ENCODE peak calls at places on chromosomes 4 and X, in six cellular contexts. S, F, Y, V, U and B are unnamed samples.

GRCh38 chrX:115367455-115367854 is 77.9 kb downstream of the LUZP4 start:
- DNase-seq in U (peak; percentile 12), V (no peak), F (no peak), S (peak; percentile 80), Y (no peak), B (peak; percentile 56)

GRCh38 chrX:125436855-125437254 is 117.2 kb downstream of the TEX13C start:
- DNase-seq in S (peak; percentile 8), Y (peak; percentile 0), V (no peak), F (no peak), U (peak; percentile 1), B (no peak)

GRCh38 chrX:143378851-143379250 is 138.4 kb downstream of the SPANXN3 start:
- DNase-seq in V (no peak), S (no peak), U (no peak), Y (no peak), F (no peak), B (no peak)

GRCh38 chrX:110341189-110342035 is 17.2 kb upstream of the RTL9 start:
- DNase-seq in V (no peak), Y (no peak), U (peak; percentile 30), S (peak; percentile 87), F (no peak), B (peak; percentile 91)

GRCh38 chrX:40685352-40685918 is 38.1 kb upstream of the CXorf38 start:
- DNase-seq in U (no peak), Y (no peak), S (no peak), V (no peak), F (no peak), B (no peak)

GRCh38 chr4:189500970-189501369 is 439.7 kb upstream of the FRG1 start:
- DNase-seq in U (no peak), Y (no peak), S (no peak), F (no peak), V (no peak), B (no peak)

GRCh38 chr4:47484169-47484568 is 906 bp upstream of the ATP10D start:
- DNase-seq in F (no peak), V (no peak), Y (no peak), U (peak; percentile 20), S (no peak), B (no peak)

GRCh38 chr4:48967626-48968025 is 18.4 kb upstream of the CWH43 start:
- DNase-seq in U (peak; percentile 42), S (no peak), Y (no peak), V (no peak), F (no peak), B (peak; percentile 39)

GRCh38 chr4:8580321-8581093 is at the start of gene GPR78:
- DNase-seq in U (peak; percentile 97), V (peak; percentile 73), S (peak; percentile 65), F (peak; percentile 93), Y (peak; percentile 92), B (peak; percentile 49)

GRCh38 chrX:55167124-55167523 is 53.0 kb upstream of the PAGE5 start:
- DNase-seq in F (no peak), U (peak; percentile 43), S (peak; percentile 24), Y (no peak), V (no peak), B (no peak)

GRCh38 chr4:13024147-13025105 is 459.7 kb downstream of the RAB28 start:
- DNase-seq in S (no peak), V (no peak), Y (no peak), F (no peak), U (no peak), B (no peak)

GRCh38 chr4:1614854-1615595 is 69.1 kb downstream of the FAM53A start:
- DNase-seq in Y (no peak), S (no peak), U (no peak), V (no peak), F (no peak), B (no peak)

GRCh38 chr4:186727149-186727976 is 3.7 kb upstream of the FAT1 start:
- DNase-seq in F (no peak), U (no peak), S (peak; percentile 59), V (no peak), Y (no peak), B (peak; percentile 47)

GRCh38 chrX:65821721-65822496 is 154.5 kb downstream of the MSN start:
- DNase-seq in Y (no peak), V (no peak), U (no peak), F (no peak), S (no peak), B (no peak)

GRCh38 chr4:112403072-112403945 is 106.1 kb downstream of the ALPK1 start:
- DNase-seq in Y (peak; percentile 79), F (no peak), V (no peak), U (no peak), S (no peak), B (peak; percentile 24)

GRCh38 chr4:99507762-99508161 is 3.1 kb upstream of the C4orf17 start:
- DNase-seq in V (no peak), Y (no peak), F (no peak), U (no peak), S (no peak), B (no peak)

GRCh38 chrX:39012561-39013209 is 211.4 kb downstream of the MID1IP1 start:
- DNase-seq in V (no peak), U (peak; percentile 43), S (peak; percentile 54), F (no peak), Y (no peak), B (peak; percentile 7)

GRCh38 chr4:106494066-106494465 is 125.5 kb upstream of the GIMD1 start:
- DNase-seq in V (no peak), U (no peak), Y (no peak), F (no peak), S (peak; percentile 6), B (peak; percentile 4)

GRCh38 chrX:111498538-111499103 is 12.8 kb upstream of the SERTM2 start:
- DNase-seq in U (no peak), Y (no peak), F (no peak), S (no peak), V (no peak), B (no peak)

GRCh38 chr4:1870328-1870577 is 940 bp upstream of the NSD2 start:
- DNase-seq in U (peak; percentile 91), S (peak; percentile 87), F (peak; percentile 93), V (peak; percentile 33), Y (no peak), B (peak; percentile 66)

GRCh38 chrX:149151805-149152757 is 353.0 kb downstream of the IDS start:
- DNase-seq in S (peak; percentile 71), U (peak; percentile 42), V (no peak), Y (no peak), F (no peak), B (no peak)

GRCh38 chrX:39985551-39985950 is 112.2 kb downstream of the BCOR start:
- DNase-seq in Y (no peak), S (no peak), F (peak; percentile 62), V (no peak), U (no peak), B (no peak)

GRCh38 chr4:87067120-87067885 is 132.5 kb downstream of the AFF1 start:
- DNase-seq in S (no peak), Y (no peak), U (no peak), V (no peak), F (no peak), B (no peak)

GRCh38 chr4:87066403-87067119 is 131.8 kb downstream of the AFF1 start:
- DNase-seq in F (no peak), U (no peak), Y (no peak), V (no peak), S (no peak), B (no peak)

GRCh38 chr4:87068591-87069021 is 133.8 kb downstream of the AFF1 start:
- DNase-seq in F (no peak), V (no peak), S (no peak), U (no peak), Y (no peak), B (no peak)

GRCh38 chr4:87071401-87071800 is 136.6 kb downstream of the AFF1 start:
- DNase-seq in F (no peak), U (no peak), Y (no peak), V (no peak), S (no peak), B (no peak)

GRCh38 chr4:87069037-87069742 is 134.4 kb downstream of the AFF1 start:
- DNase-seq in F (no peak), Y (no peak), U (no peak), S (no peak), V (no peak), B (no peak)
- H3K4me2 ChIP-seq in F (no peak overlapping the region), Y (no peak overlapping the region), U (no peak overlapping the region), S (no peak overlapping the region), V (no peak overlapping the region), B (no peak overlapping the region)

DNA sequence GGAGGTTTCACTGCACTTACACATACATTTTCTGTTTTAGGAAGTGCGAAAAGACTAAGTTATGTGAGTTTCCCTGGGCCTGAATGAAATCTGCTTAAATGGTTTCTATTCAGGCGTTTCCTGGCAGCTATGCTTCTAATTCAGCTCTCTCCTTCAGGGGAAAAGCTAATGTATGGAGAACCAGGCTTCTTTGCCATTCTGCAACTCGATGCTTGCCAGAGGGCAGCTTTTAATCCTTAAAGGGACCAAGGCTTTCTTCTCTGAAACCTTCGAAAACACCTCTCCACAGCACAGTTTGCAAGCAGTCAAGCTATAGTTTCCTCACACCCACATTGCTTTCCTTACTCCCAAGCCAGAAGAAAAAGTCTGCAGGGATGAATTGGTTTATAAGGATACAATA is 89.5 kb upstream of the ARX start:
- DNase-seq in Y (no peak), V (no peak), F (peak; percentile 32), S (no peak), U (no peak), B (no peak)
- H3K14ac ChIP-seq in Y (no peak overlapping the region), V (no peak overlapping the region), F (no peak overlapping the region), S (no peak overlapping the region), U (no peak overlapping the region), B (no peak overlapping the region)

GRCh38 chr4:23853986-23854385 is 35.9 kb downstream of the PPARGC1A start:
- DNase-seq in Y (no peak), V (no peak), U (peak; percentile 43), S (no peak), F (no peak), B (no peak)

GRCh38 chr4:23856630-23857029 is 33.2 kb downstream of the PPARGC1A start:
- DNase-seq in V (no peak), S (no peak), U (no peak), F (no peak), Y (no peak), B (no peak)

GRCh38 chr4:23857353-23857752 is 32.5 kb downstream of the PPARGC1A start:
- DNase-seq in S (peak; percentile 39), F (no peak), Y (no peak), V (no peak), U (no peak), B (peak; percentile 47)

GRCh38 chr4:23851455-23851854 is 38.4 kb downstream of the PPARGC1A start:
- DNase-seq in S (no peak), V (no peak), Y (no peak), F (no peak), U (no peak), B (no peak)

DNA sequence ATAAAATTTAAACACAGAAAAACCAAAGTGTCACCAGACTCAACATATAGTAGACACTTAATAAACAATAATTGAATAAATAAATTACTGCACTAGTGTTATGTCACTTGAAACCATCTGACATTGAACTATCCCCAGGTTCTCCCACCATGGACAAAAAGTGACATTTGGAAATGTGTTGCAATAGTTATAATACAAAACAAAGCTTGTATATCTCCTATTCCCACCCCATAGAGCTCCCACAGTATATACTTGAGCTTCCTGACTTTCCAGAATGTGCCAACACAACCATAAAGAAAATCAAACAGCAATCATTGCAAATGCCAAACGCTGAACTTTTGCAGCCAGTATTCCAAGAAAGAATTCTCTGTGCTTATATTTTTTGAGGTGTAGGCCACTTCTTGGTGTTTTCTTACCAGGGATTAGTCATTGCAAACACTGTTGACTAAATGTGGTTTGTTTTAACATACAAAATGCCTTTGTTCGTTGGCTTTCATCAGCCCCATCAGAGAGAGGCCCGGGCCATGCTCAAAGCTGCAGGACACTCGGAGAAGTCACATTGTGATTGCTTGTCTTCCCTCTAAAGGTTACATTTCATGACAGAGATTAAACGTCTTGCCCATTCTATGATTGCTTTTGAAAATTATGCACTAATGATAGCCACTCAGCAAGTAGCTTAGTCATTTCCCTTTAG is 33.8 kb downstream of the PPARGC1A start:
- DNase-seq in V (no peak), S (peak; percentile 75), F (no peak), Y (no peak), U (no peak), B (peak; percentile 68)
- H3K4me2 ChIP-seq in V (no peak overlapping the region), S (no peak overlapping the region), F (no peak overlapping the region), Y (no peak overlapping the region), U (no peak overlapping the region), B (peak overlapping the region; percentile 1)

GRCh38 chr4:39230462-39230861 is 48.1 kb downstream of the WDR19 start:
- DNase-seq in V (no peak), U (no peak), F (no peak), S (no peak), Y (no peak), B (no peak)
- H3K14ac ChIP-seq in V (no peak overlapping the region), U (no peak overlapping the region), F (no peak overlapping the region), S (no peak overlapping the region), Y (no peak overlapping the region), B (no peak overlapping the region)